ENCODE peak calls at places on chromosomes 2 and 18, in nine cellular contexts. E is esophagus muscularis mucosa, W is HCT116, N is GM12892, L is transverse colon, Q is endothelial cell of umbilical vein, J is sigmoid colon, O is K562, H is upper lobe of left lung. P is an unnamed sample.
A peak's percentile ranks its signal among the peaks of the same experiment; 100 is the strongest.

GRCh38 chr18:61865466-61866165 is 27.2 kb downstream of the RNF152 start:
- DNase-seq in E (no peak), W (no peak), N (no peak), L (no peak), Q (no peak), J (no peak), O (no peak), H (no peak), P (no peak)

GRCh38 chr2:137991078-137991477 is 26.8 kb downstream of the HNMT start:
- DNase-seq in E (no peak), W (no peak), N (no peak), L (no peak), Q (no peak), J (no peak), O (no peak), H (no peak), P (no peak)

GRCh38 chr2:13616656-13617055 is 899.9 kb downstream of the TRIB2 start:
- DNase-seq in E (no peak), W (no peak), N (no peak), L (no peak), Q (no peak), J (no peak), O (no peak), H (no peak), P (no peak)

GRCh38 chr2:168773719-168774521 is 28.5 kb upstream of the NOSTRIN start:
- DNase-seq in E (no peak), W (peak; percentile 52), N (no peak), L (peak; percentile 66), Q (peak; percentile 82), J (no peak), O (peak; percentile 87), H (no peak), P (no peak)

GRCh38 chr2:24871852-24872323 is 48.1 kb downstream of the ADCY3 start:
- DNase-seq in E (no peak), W (no peak), N (no peak), L (no peak), Q (no peak), J (no peak), O (no peak), H (no peak), P (no peak)

GRCh38 chr2:52429740-52430139 is 1337.9 kb upstream of the CHAC2 start:
- DNase-seq in E (no peak), W (no peak), N (no peak), L (no peak), Q (no peak), J (no peak), O (no peak), H (no peak), P (no peak)

GRCh38 chr2:228407821-228408220 is 226.3 kb upstream of the SPHKAP start:
- DNase-seq in E (no peak), W (no peak), N (no peak), L (no peak), Q (no peak), J (no peak), O (no peak), H (no peak), P (no peak)

GRCh38 chr2:48607307-48608014 is 10.2 kb upstream of the GTF2A1L start:
- DNase-seq in E (no peak), W (peak; percentile 68), N (no peak), L (no peak), Q (peak; percentile 7), J (no peak), O (peak; percentile 17), H (no peak), P (no peak)

GRCh38 chr2:70328921-70329561 is 27.2 kb upstream of the FAM136A start:
- DNase-seq in E (no peak), W (peak; percentile 96), N (no peak), L (peak; percentile 87), Q (no peak), J (no peak), O (no peak), H (no peak), P (no peak)

GRCh38 chr2:63792523-63792922 is 49.2 kb upstream of the UGP2 start:
- DNase-seq in E (no peak), W (no peak), N (no peak), L (no peak), Q (peak; percentile 34), J (no peak), O (no peak), H (no peak), P (no peak)

GRCh38 chr2:107336536-107336935 is 450.6 kb upstream of the ST6GAL2 start:
- DNase-seq in E (no peak), W (no peak), N (no peak), L (no peak), Q (no peak), J (no peak), O (no peak), H (no peak), P (no peak)

GRCh38 chr2:241878007-241878970 is 8.8 kb downstream of the RTP5 start:
- DNase-seq in E (no peak), W (no peak), N (peak; percentile 75), L (peak; percentile 83), Q (peak; percentile 49), J (peak; percentile 84), O (peak; percentile 66), H (peak; percentile 95), P (no peak)

GRCh38 chr2:112701092-112701491 is 19.7 kb upstream of the NT5DC4 start:
- DNase-seq in E (no peak), W (no peak), N (no peak), L (no peak), Q (no peak), J (peak; percentile 57), O (no peak), H (no peak), P (no peak)

GRCh38 chr2:237180987-237181386 is 95.3 kb downstream of the COPS8 start:
- DNase-seq in E (peak; percentile 80), W (no peak), N (no peak), L (no peak), Q (no peak), J (peak; percentile 45), O (no peak), H (no peak), P (peak; percentile 82)

GRCh38 chr2:3611136-3611535 is 16.2 kb downstream of the COLEC11 start:
- DNase-seq in E (no peak), W (no peak), N (no peak), L (no peak), Q (no peak), J (peak; percentile 39), O (no peak), H (peak; percentile 30), P (no peak)

GRCh38 chr2:46181789-46182530 is 115.2 kb upstream of the EPAS1 start:
- DNase-seq in E (no peak), W (no peak), N (no peak), L (no peak), Q (no peak), J (no peak), O (peak; percentile 17), H (peak; percentile 45), P (no peak)

GRCh38 chr2:46188041-46188715 is 109.0 kb upstream of the EPAS1 start:
- DNase-seq in E (peak; percentile 90), W (no peak), N (no peak), L (no peak), Q (peak; percentile 61), J (no peak), O (no peak), H (no peak), P (no peak)

GRCh38 chr2:46184794-46185583 is 112.2 kb upstream of the EPAS1 start:
- DNase-seq in E (no peak), W (no peak), N (no peak), L (no peak), Q (no peak), J (no peak), O (peak; percentile 38), H (no peak), P (peak; percentile 77)

GRCh38 chr2:46183426-46183825 is 113.8 kb upstream of the EPAS1 start:
- DNase-seq in E (no peak), W (no peak), N (no peak), L (no peak), Q (no peak), J (no peak), O (no peak), H (no peak), P (no peak)

GRCh38 chr2:46187112-46187618 is 110.0 kb upstream of the EPAS1 start:
- DNase-seq in E (peak; percentile 91), W (no peak), N (peak; percentile 35), L (peak; percentile 38), Q (peak; percentile 70), J (peak; percentile 83), O (no peak), H (no peak), P (no peak)
- TF ChIP-seq POLR2AphosphoS5 in E (peak; percentile 55), W (no peak), N (no peak), L (peak; percentile 29), Q (no peak), J (peak; percentile 35), O (no peak), H (no peak), P (peak; percentile 38)

DNA sequence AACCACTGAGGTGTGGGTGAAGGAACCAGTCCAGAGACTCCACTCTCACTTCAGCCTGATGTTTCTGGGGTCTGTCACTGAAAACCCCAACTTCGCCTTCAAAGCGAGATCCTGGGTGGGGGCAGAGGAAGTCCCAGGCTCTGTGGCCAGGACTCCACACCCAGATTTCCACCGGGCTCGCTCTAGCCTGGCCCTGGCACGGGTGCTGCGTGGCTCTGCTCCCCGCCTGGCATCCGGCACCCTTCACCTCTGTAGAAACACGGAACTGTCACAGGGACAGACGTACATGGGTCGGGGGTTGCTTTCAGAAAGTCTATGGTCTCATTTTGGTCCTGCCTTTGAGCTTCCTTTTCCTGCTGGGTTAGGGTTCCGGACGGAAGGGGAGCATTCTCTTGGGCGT is 41.6 kb downstream of the ODC1 start:
- DNase-seq in E (no peak), W (no peak), N (no peak), L (no peak), Q (no peak), J (no peak), O (no peak), H (no peak), P (no peak)
- TF ChIP-seq POLR2AphosphoS5 in E (no peak), W (no peak), N (no peak), L (no peak), Q (no peak), J (no peak), O (no peak), H (no peak), P (no peak)

DNA sequence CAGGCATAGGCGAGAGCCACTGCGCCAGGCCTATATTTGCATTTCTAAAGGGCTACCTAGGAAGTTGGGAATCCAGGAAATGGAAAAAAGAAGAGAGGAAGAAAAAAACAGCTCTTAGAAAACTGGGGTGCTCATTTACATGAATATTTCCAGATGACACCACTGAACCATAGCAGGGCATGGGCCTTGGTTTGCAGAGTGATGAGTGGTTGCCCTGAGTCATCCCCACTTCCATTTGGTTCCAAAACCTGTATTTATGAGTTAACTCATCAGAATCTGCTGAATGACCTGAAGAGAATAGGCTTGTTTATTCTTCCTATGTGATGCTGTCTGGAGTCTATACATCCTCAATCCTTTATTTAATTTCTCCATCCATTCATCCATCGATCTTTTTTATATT is 36.2 kb downstream of the EHD3 start:
- DNase-seq in E (no peak), W (no peak), N (no peak), L (no peak), Q (no peak), J (no peak), O (no peak), H (no peak), P (no peak)
- TF ChIP-seq POLR2AphosphoS5 in E (no peak), W (no peak), N (no peak), L (no peak), Q (no peak), J (no peak), O (no peak), H (no peak), P (no peak)

DNA sequence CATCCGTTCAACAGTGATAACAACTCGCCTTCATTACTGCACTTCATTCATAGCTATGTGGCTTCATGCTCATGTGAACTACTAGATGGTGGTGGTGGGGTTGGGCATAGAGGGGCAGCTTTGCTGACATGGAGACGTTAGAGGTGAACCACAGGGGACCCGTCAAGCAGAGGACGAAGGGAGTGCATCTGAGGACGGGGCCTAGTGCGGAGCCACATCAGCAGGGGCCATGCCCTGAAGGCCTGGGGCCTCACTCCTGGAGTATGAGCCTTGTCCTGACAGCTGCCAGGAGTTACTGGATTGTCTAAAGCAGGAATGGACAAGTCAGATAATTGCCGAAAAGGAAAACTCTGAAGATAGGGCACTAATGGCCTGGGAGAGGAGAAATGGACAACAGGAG is 36.4 kb downstream of the KCNF1 start:
- DNase-seq in E (no peak), W (no peak), N (no peak), L (no peak), Q (no peak), J (no peak), O (no peak), H (no peak), P (no peak)
- TF ChIP-seq POLR2AphosphoS5 in E (no peak), W (no peak), N (no peak), L (no peak), Q (no peak), J (no peak), O (no peak), H (no peak), P (no peak)

P was measured in vagina.